ENCODE peak calls at places on chromosomes 3 and 15, in seven cellular contexts. Y, Q, U, M, A, V and D are unnamed samples.

GRCh38 chr3:45499529-45499928 is 95.0 kb upstream of the LIMD1 start:
- DNase-seq in Y (no peak), Q (no peak), U (no peak), M (no peak), A (no peak), V (no peak), D (no peak)

GRCh38 chr15:90126457-90127435 is 24.5 kb upstream of the IDH2 start:
- DNase-seq in Y (no peak), Q (no peak), U (no peak), M (no peak), A (no peak), V (no peak), D (no peak)

GRCh38 chr3:188792788-188793187 is 379.0 kb upstream of the TPRG1 start:
- DNase-seq in Y (no peak), Q (no peak), U (no peak), M (no peak), A (no peak), V (no peak), D (no peak)

GRCh38 chr3:27317096-27317495 is 52.1 kb downstream of the NEK10 start:
- DNase-seq in Y (no peak), Q (no peak), U (no peak), M (no peak), A (no peak), V (no peak), D (no peak)

GRCh38 chr3:187742351-187743171 is 2.7 kb downstream of the BCL6 start:
- DNase-seq in Y (no peak), Q (no peak), U (peak), M (no peak), A (no peak), V (no peak), D (peak)

GRCh38 chr3:38086496-38086895 is 47.5 kb downstream of the DLEC1 start:
- DNase-seq in Y (no peak), Q (no peak), U (no peak), M (no peak), A (no peak), V (no peak), D (no peak)

GRCh38 chr3:40877651-40878463 is 321.4 kb upstream of the CTNNB1 start:
- DNase-seq in Y (peak), Q (no peak), U (peak), M (no peak), A (no peak), V (no peak), D (peak)

GRCh38 chr3:14019459-14019858 is 105.2 kb downstream of the CHCHD4 start:
- DNase-seq in Y (no peak), Q (no peak), U (no peak), M (no peak), A (no peak), V (no peak), D (no peak)

GRCh38 chr3:30263238-30263920 is 343.0 kb upstream of the TGFBR2 start:
- DNase-seq in Y (no peak), Q (no peak), U (no peak), M (peak), A (no peak), V (no peak), D (no peak)

GRCh38 chr3:112653881-112654300 is 12.9 kb upstream of the CCDC80 start:
- DNase-seq in Y (no peak), Q (no peak), U (peak), M (no peak), A (no peak), V (no peak), D (no peak)

GRCh38 chr15:68640791-68641331 is 62.1 kb downstream of the CORO2B start:
- DNase-seq in Y (no peak), Q (no peak), U (peak), M (no peak), A (no peak), V (no peak), D (peak)

GRCh38 chr3:46812237-46812791 is 50.9 kb downstream of the MYL3 start:
- DNase-seq in Y (no peak), Q (peak), U (peak), M (peak), A (peak), V (no peak), D (peak)